ENCODE peak calls at places on chromosomes 7 and 10, in four cellular contexts. G is HepG2, P is K562, C is GM12878. K is an unnamed sample.

GRCh38 chr7:71131256-71131752 is 640 bp upstream of the GALNT17 start:
- DNase-seq in G (no peak), P (no peak), C (no peak), K (no peak)

GRCh38 chr10:56487746-56488145 is 126.7 kb upstream of the ZWINT start:
- DNase-seq in G (no peak), P (no peak), C (no peak), K (no peak)

GRCh38 chr10:95264227-95265051 is 26.4 kb downstream of the PDLIM1 start:
- DNase-seq in G (no peak), P (no peak), C (no peak), K (no peak)

GRCh38 chr7:42217053-42217452 is 20.0 kb downstream of the GLI3 start:
- DNase-seq in G (no peak), P (no peak), C (no peak), K (no peak)

GRCh38 chr7:159030490-159031134 is 114.1 kb downstream of the VIPR2 start:
- DNase-seq in G (peak), P (peak), C (no peak), K (peak)

GRCh38 chr7:113825832-113826231 is 93.0 kb downstream of the PPP1R3A start:
- DNase-seq in G (no peak), P (no peak), C (no peak), K (no peak)

GRCh38 chr10:3874988-3875841 is 90.2 kb upstream of the KLF6 start:
- DNase-seq in G (no peak), P (no peak), C (peak), K (no peak)

GRCh38 chr7:23544913-23545354 is 13.2 kb upstream of the TRA2A start:
- DNase-seq in G (peak), P (no peak), C (peak), K (no peak)

GRCh38 chr10:8794860-8795259 is 740.4 kb downstream of the GATA3 start:
- DNase-seq in G (no peak), P (no peak), C (no peak), K (no peak)

GRCh38 chr10:117631276-117632151 is 89.0 kb downstream of the EMX2 start:
- DNase-seq in G (no peak), P (no peak), C (no peak), K (no peak)

GRCh38 chr7:14836571-14837189 is 65.9 kb downstream of the DGKB start:
- DNase-seq in G (no peak), P (no peak), C (no peak), K (no peak)

GRCh38 chr10:43137971-43138756 is at the start of gene CSGALNACT2:
- DNase-seq in G (peak), P (peak), C (no peak), K (peak)

GRCh38 chr10:95247200-95247880 is 43.5 kb downstream of the PDLIM1 start:
- DNase-seq in G (peak), P (no peak), C (no peak), K (no peak)

GRCh38 chr7:55148992-55149391 is 130.2 kb downstream of the EGFR start:
- DNase-seq in G (no peak), P (no peak), C (no peak), K (no peak)

GRCh38 chr7:24395512-24395911 is 111.5 kb downstream of the NPY start:
- DNase-seq in G (no peak), P (peak), C (no peak), K (no peak)

GRCh38 chr10:6194291-6194690 is 8.4 kb upstream of the PFKFB3 start:
- DNase-seq in G (no peak), P (no peak), C (no peak), K (no peak)

GRCh38 chr7:12712236-12712635 is 24.8 kb downstream of the ARL4A start:
- DNase-seq in G (peak), P (no peak), C (no peak), K (no peak)

GRCh38 chr10:92213049-92213448 is 77.8 kb downstream of the CPEB3 start:
- DNase-seq in G (no peak), P (no peak), C (no peak), K (no peak)

GRCh38 chr7:30926323-30926722 is 14.7 kb downstream of the AQP1 start:
- DNase-seq in G (no peak), P (no peak), C (no peak), K (no peak)

GRCh38 chr7:2169923-2170575 is 62.7 kb downstream of the MAD1L1 start:
- DNase-seq in G (no peak), P (no peak), C (no peak), K (no peak)

GRCh38 chr7:32062150-32062549 is 8.1 kb downstream of the PDE1C start:
- DNase-seq in G (peak), P (peak), C (no peak), K (peak)

GRCh38 chr10:126917375-126917774 is 12.1 kb downstream of the DOCK1 start:
- DNase-seq in G (no peak), P (no peak), C (no peak), K (no peak)

GRCh38 chr10:1268856-1269255 is 212.7 kb downstream of the WDR37 start:
- DNase-seq in G (no peak), P (peak), C (no peak), K (no peak)

GRCh38 chr7:104160375-104160774 is 47.4 kb downstream of the ORC5 start:
- DNase-seq in G (no peak), P (peak), C (no peak), K (peak)

GRCh38 chr7:66747385-66748126 is 7.0 kb downstream of the RABGEF1 start:
- DNase-seq in G (no peak), P (no peak), C (no peak), K (no peak)

GRCh38 chr10:43703286-43703685 is 54.6 kb upstream of the ZNF32 start:
- DNase-seq in G (no peak), P (no peak), C (no peak), K (no peak)

GRCh38 chr7:158295966-158296797 is 291.4 kb downstream of the PTPRN2 start:
- DNase-seq in G (no peak), P (no peak), C (no peak), K (no peak)

GRCh38 chr10:62027841-62028501 is 126.5 kb downstream of the ARID5B start:
- DNase-seq in G (no peak), P (no peak), C (no peak), K (no peak)

DNA sequence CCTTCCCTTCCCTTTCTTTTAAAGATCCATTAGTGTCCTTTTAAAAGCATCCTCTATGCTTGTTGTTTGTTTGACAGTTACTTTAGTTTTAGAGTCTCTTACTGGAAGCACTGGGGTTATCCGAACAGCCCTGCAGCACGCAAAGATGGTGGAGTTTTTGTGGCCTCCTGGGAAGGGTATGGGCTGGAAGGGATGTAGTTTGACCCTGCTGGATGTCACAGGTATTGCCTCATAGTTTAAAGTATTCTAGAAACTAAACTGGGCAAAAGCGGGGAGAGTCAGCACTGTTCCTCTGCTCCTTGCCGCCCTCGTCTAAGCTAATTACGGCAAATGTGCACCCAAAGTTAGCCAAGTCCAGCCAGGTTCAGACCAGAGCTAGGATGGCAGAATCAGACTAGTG is 35.8 kb upstream of the GNAI1 start:
- DNase-seq in G (no peak), P (no peak), C (no peak), K (no peak)
- TF ChIP-seq CHD4 in G (no peak), P (no peak), C (no peak), K (no peak)

DNA sequence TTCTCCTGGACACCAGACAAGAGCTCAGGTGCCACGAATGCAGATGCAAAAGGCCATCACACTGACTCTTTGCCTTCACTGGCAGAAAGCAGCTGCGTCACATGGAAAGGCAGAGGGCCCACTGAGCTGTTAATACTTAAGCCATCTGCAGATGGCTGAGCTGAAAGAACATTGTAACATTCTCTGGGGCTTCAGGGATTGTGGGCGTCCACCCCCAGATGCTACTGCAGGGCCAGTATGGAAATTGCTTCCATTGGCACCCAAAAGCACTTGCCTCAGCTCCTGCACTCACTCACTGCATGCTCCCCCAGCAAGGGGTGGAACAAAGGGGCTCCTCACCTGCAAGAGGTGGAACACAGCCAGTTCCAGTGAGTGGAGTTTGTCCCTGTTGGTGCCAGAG is 1264.6 kb downstream of the REEP3 start:
- DNase-seq in G (no peak), P (no peak), C (no peak), K (no peak)
- TF ChIP-seq CHD4 in G (no peak), P (no peak), C (no peak), K (no peak)

DNA sequence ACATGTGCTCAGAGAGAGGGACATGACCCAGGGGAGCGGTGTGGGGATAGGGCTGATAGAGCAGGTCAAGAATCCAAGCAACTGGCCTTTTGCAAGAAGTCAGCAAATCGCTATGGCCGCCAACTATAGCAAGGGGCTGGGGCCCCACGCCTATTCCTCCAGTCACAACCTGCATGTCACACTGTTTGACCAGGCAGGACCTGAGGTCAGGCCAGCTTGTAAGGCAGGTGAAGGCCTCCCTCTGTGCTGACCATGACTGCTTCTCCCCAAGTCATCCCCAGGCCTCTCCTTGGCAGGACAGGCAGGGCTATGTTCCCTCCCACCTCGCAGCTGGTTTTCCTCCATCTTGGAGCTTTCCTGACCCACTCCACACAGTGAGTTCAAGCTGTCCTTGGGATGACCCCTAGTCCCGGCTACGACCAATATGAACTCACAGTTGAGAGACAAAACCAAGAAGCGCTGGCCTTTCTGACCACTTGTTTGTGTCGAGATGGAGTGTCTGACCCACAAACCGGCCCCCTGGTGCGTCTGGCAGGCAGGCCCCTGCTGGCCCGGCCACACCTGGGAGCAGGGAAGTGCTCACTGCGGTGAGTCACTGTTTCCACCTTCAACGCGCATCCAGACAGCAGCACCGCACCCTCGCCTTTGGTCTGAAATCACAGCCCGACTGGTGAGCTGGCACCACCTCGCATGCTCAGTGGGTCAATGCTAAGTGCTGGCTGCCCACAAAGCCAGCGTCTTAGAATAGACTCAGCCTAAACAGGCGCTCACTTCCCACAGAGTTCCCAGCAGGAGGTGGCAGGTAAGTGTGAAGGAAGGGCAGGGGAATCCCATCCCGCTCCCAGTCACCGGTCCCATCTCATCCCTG is 81.4 kb downstream of the VWA2 start:
- DNase-seq in G (no peak), P (no peak), C (no peak), K (peak)
- TF ChIP-seq CHD4 in G (no peak), P (no peak), C (no peak), K (no peak)

DNA sequence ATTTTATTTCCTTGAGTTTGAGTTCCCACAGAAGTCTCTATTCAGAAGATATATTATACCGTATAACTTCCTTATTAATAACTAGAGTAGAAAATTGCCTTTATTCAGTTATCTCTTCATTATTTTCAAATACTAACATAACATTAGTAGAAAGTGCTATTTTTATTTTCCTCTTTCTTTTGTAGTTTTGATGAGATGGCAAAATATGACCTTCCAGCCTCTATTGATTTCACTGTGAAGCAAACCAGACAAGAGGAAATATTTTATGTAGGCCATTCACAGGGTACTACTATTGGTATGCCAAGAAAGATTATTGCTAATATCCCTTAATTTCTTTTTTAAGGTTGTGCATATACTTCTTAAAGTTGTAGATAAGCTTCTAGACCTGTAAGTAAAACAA is 7.9 kb downstream of the LIPJ start:
- DNase-seq in G (no peak), P (no peak), C (no peak), K (no peak)
- TF ChIP-seq CHD4 in G (no peak), P (no peak), C (no peak), K (no peak)

GRCh38 chr10:21924511-21924910 is 79.0 kb downstream of the DNAJC1 start:
- DNase-seq in G (no peak), P (no peak), C (no peak), K (no peak)

GRCh38 chr10:21919906-21920305 is 83.6 kb downstream of the DNAJC1 start:
- DNase-seq in G (no peak), P (no peak), C (no peak), K (no peak)

GRCh38 chr10:21920633-21921032 is 82.9 kb downstream of the DNAJC1 start:
- DNase-seq in G (no peak), P (no peak), C (no peak), K (no peak)

DNA sequence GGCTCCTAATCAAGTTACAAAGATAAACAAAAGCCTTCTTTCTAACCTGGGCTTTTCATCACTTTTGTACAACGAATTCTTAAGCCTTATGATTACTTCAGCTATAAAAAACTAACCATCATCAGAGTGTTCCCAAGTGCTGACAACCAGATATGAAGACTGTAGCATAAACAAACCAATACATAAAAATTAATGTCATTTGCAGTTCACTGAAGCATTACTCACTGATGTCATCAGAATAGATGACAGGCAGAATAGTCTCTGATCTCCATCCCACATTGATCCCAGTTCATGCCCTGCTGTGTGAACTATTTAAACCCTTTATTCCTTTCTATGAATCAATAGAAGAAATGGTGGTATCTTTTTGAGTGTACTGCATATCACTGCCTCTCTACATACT is 84.4 kb downstream of the DNAJC1 start:
- DNase-seq in G (no peak), P (no peak), C (no peak), K (no peak)
- TF ChIP-seq CHD4 in G (no peak), P (no peak), C (no peak), K (no peak)

DNA sequence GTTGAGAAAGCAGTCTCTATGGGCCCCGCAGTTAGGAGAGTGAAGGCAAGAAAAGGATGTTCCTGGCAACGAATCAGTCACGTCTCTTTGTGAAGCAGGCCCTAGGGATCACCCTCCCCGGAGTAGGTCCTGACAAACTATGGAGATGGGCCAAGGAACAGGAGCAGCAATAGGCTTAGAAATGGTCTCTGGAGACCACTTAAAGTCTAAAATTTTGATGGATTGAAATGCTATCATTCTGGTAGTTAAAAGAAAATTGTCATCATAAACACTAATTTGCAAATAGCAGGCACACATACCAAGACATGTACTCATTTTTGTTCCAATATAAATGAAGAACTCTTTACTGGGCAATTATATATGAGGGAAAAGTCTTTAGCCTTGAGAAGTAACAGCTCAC is 123.5 kb downstream of the ITGB8 start:
- DNase-seq in G (no peak), P (no peak), C (no peak), K (no peak)
- TF ChIP-seq CHD4 in G (no peak), P (no peak), C (no peak), K (no peak)

GRCh38 chr10:52115823-52116222 is 198.3 kb upstream of the DKK1 start:
- DNase-seq in G (no peak), P (no peak), C (no peak), K (no peak)
- TF ChIP-seq CHD4 in G (no peak), P (no peak), C (no peak), K (no peak)

GRCh38 chr10:16867990-16868389 is 50.8 kb upstream of the RSU1 start:
- DNase-seq in G (no peak), P (no peak), C (no peak), K (no peak)
- TF ChIP-seq CHD4 in G (no peak), P (no peak), C (no peak), K (no peak)